ENCODE peak calls at places on chromosomes 7 and 10, in four cellular contexts. H is BJ, D is heart left ventricle, B is ovary. L is an unnamed sample. For H3K27me3, the result is how much of the 10 kb centered on the place peaks cover.

GRCh38 chr10:57507788-57508187 is 759.9 kb downstream of the IPMK start:
- DNase-seq in H (no peak), D (no peak), B (no peak), L (no peak)

GRCh38 chr10:113987805-113988204 is 55.9 kb upstream of the ADRB1 start:
- DNase-seq in H (no peak), D (no peak), B (no peak), L (peak)

GRCh38 chr7:111933614-111934013 is 272.6 kb downstream of the DOCK4 start:
- DNase-seq in H (peak), D (no peak), B (no peak), L (no peak)

GRCh38 chr10:50615654-50616053 is 8.1 kb downstream of the SGMS1 start:
- DNase-seq in H (no peak), D (no peak), B (no peak), L (no peak)

GRCh38 chr7:22884911-22885823 is 62.5 kb upstream of the TOMM7 start:
- DNase-seq in H (no peak), D (no peak), B (no peak), L (no peak)

GRCh38 chr10:127375423-127375822 is 173.7 kb upstream of the NPS start:
- DNase-seq in H (no peak), D (no peak), B (no peak), L (no peak)

GRCh38 chr10:79376751-79377556 is 29.7 kb downstream of the PPIF start:
- DNase-seq in H (no peak), D (no peak), B (no peak), L (peak)

GRCh38 chr7:122430710-122431109 is 126.2 kb upstream of the FEZF1 start:
- DNase-seq in H (no peak), D (no peak), B (no peak), L (no peak)

GRCh38 chr10:105679781-105680180 is 1038.7 kb downstream of the SORCS3 start:
- DNase-seq in H (no peak), D (no peak), B (no peak), L (no peak)

GRCh38 chr7:145183069-145183468 is 347.2 kb upstream of the TPK1 start:
- DNase-seq in H (no peak), D (no peak), B (no peak), L (no peak)

GRCh38 chr10:2812631-2813030 is 254.7 kb upstream of the PFKP start:
- DNase-seq in H (no peak), D (no peak), B (no peak), L (no peak)

GRCh38 chr7:42596737-42597136 is 315.1 kb downstream of the C7orf25 start:
- DNase-seq in H (no peak), D (no peak), B (no peak), L (no peak)

GRCh38 chr7:146146866-146147265 is 30.3 kb downstream of the CNTNAP2 start:
- DNase-seq in H (peak), D (no peak), B (no peak), L (no peak)

GRCh38 chr10:125156739-125157472 is 3.5 kb downstream of the CTBP2 start:
- DNase-seq in H (no peak), D (no peak), B (no peak), L (no peak)

GRCh38 chr10:92714872-92715271 is 25.1 kb downstream of the HHEX start:
- DNase-seq in H (no peak), D (no peak), B (no peak), L (no peak)

GRCh38 chr7:29177963-29178612 is 16.5 kb upstream of the CHN2 start:
- DNase-seq in H (no peak), D (no peak), B (no peak), L (no peak)

GRCh38 chr10:95906675-95907453 is 911 bp upstream of the CC2D2B start:
- DNase-seq in H (peak), D (no peak), B (peak), L (peak)

GRCh38 chr7:30276203-30276900 is 8.0 kb upstream of the ZNRF2 start:
- DNase-seq in H (no peak), D (no peak), B (peak), L (no peak)

GRCh38 chr10:25875555-25876165 is 58.4 kb upstream of the MYO3A start:
- DNase-seq in H (no peak), D (peak), B (no peak), L (peak)

GRCh38 chr7:90618880-90619279 is 22.8 kb downstream of the CDK14 start:
- DNase-seq in H (no peak), D (no peak), B (no peak), L (no peak)

GRCh38 chr7:108805808-108806397 is 236.2 kb downstream of the DNAJB9 start:
- DNase-seq in H (no peak), D (no peak), B (no peak), L (no peak)

GRCh38 chr10:71666607-71667373 is 52.8 kb downstream of the C10orf105 start:
- DNase-seq in H (no peak), D (no peak), B (no peak), L (no peak)

GRCh38 chr10:112235920-112236319 is 47.3 kb upstream of the TECTB start:
- DNase-seq in H (no peak), D (no peak), B (no peak), L (no peak)

GRCh38 chr7:1744296-1745017 is 74.4 kb downstream of the ELFN1 start:
- DNase-seq in H (no peak), D (no peak), B (no peak), L (no peak)

GRCh38 chr7:30563326-30563942 is 31.2 kb upstream of the GARS1 start:
- DNase-seq in H (no peak), D (no peak), B (no peak), L (no peak)

GRCh38 chr7:55074008-55074499 is 55.2 kb downstream of the EGFR start:
- DNase-seq in H (no peak), D (no peak), B (no peak), L (peak)

GRCh38 chr10:18224626-18225445 is 84.6 kb downstream of the CACNB2 start:
- DNase-seq in H (no peak), D (no peak), B (peak), L (no peak)

GRCh38 chr10:101686133-101686925 is 8.6 kb downstream of the FBXW4 start:
- DNase-seq in H (no peak), D (no peak), B (no peak), L (no peak)

GRCh38 chr7:40680657-40681056 is 545.9 kb downstream of the SUGCT start:
- DNase-seq in H (no peak), D (no peak), B (no peak), L (no peak)

GRCh38 chr7:24665564-24666294 is 91.5 kb downstream of the GSDME start:
- DNase-seq in H (no peak), D (no peak), B (no peak), L (no peak)

GRCh38 chr10:1404236-1404952 is 332.9 kb downstream of the ADARB2 start:
- DNase-seq in H (no peak), D (no peak), B (no peak), L (no peak)

GRCh38 chr10:102312683-102313082 is 67.4 kb downstream of the GBF1 start:
- DNase-seq in H (no peak), D (no peak), B (no peak), L (no peak)

GRCh38 chr7:132270517-132270916 is 305.8 kb downstream of the PLXNA4 start:
- DNase-seq in H (no peak), D (no peak), B (no peak), L (no peak)

GRCh38 chr7:36119005-36119711 is 33.9 kb upstream of the EEPD1 start:
- DNase-seq in H (peak), D (no peak), B (no peak), L (no peak)
- H3K27me3 ChIP-seq in H (under half), D (under half), B (under half), L (under half)

GRCh38 chr7:80732635-80733034 is 94.2 kb downstream of the CD36 start:
- DNase-seq in H (no peak), D (no peak), B (no peak), L (no peak)
- TF ChIP-seq CTCF in H (no peak), D (no peak), B (no peak), L (no peak)

GRCh38 chr10:11173062-11173461 is 155.4 kb downstream of the CELF2 start:
- DNase-seq in H (no peak), D (no peak), B (no peak), L (no peak)
- H3K27me3 ChIP-seq in H (under half), D (under half), B (under half), L (under half)

GRCh38 chr7:34158311-34158710 is 253.0 kb downstream of the BMPER start:
- DNase-seq in H (no peak), D (no peak), B (no peak), L (peak)

GRCh38 chr7:34157137-34157536 is 251.8 kb downstream of the BMPER start:
- DNase-seq in H (no peak), D (no peak), B (no peak), L (peak)

GRCh38 chr7:34156336-34156735 is 251.0 kb downstream of the BMPER start:
- DNase-seq in H (no peak), D (no peak), B (no peak), L (no peak)

GRCh38 chr7:34160261-34160752 is 255.0 kb downstream of the BMPER start:
- DNase-seq in H (peak), D (no peak), B (no peak), L (no peak)

GRCh38 chr7:34158754-34159153 is 253.4 kb downstream of the BMPER start:
- DNase-seq in H (no peak), D (no peak), B (no peak), L (peak)
- TF ChIP-seq CTCF in H (no peak), D (no peak), B (no peak), L (peak)

GRCh38 chr10:46555366-46555712 is 1.1 kb downstream of the GPRIN2 start:
- DNase-seq in H (no peak), D (no peak), B (no peak), L (peak)
- H3K27me3 ChIP-seq in H (under half), D (half or more), B (under half), L (under half)

DNA sequence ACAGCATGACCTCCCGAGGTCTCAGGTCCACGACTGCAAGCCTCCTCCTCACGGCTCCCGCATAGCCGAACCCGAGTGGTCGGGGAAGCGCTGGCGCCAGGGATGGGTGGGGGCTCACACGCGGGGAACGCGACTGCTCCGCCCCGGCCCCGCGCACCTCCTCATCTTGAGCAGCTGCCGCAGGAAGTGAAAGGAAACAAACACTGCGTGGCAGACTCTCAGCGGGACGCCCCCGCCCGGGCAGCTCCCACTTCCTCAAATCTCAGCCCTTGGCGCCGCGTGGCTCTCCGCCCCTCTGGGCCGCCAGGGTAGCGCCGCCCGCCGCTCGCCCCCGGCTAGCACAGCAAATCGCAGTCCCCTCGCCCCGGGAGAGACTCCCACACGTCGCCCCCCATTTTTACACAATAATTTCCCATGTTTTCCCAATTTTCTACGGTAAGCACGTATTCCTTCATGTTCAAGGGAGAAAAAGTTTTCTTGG is at the start of gene TMEM243:
- DNase-seq in H (no peak), D (peak), B (peak), L (peak)
- TF ChIP-seq CTCF in H (peak), D (no peak), B (no peak), L (no peak)

GRCh38 chr7:73650524-73650923 is 17.1 kb upstream of the VPS37D start:
- DNase-seq in H (no peak), D (no peak), B (no peak), L (no peak)
- H3K27me3 ChIP-seq in H (under half), D (under half), B (under half), L (under half)

DNA sequence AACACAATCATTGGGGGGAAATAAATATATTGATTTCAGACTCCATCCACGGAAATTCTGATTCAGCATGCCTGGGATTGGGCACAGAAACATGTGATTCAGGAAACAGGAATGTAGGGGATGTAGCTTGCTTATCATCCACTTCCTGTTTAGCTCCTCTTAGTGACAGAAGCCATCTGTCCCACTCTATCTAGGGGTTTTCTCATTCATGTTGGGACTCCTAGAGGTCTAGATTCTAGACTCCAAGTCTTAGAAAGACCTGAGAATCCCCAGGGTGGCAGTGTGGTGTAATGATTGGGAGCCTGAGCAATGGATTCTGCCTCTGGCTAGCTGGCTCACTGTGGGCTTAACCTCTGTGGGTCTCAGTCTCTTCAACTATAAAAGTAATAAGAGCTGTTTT is 67.9 kb downstream of the CDK1 start:
- DNase-seq in H (no peak), D (no peak), B (no peak), L (no peak)
- TF ChIP-seq CTCF in H (peak), D (no peak), B (no peak), L (no peak)

GRCh38 chr7:447523-447922 is 72.1 kb downstream of the PDGFA start:
- DNase-seq in H (no peak), D (no peak), B (no peak), L (no peak)
- H3K27me3 ChIP-seq in H (under half), D (under half), B (under half), L (under half)

DNA sequence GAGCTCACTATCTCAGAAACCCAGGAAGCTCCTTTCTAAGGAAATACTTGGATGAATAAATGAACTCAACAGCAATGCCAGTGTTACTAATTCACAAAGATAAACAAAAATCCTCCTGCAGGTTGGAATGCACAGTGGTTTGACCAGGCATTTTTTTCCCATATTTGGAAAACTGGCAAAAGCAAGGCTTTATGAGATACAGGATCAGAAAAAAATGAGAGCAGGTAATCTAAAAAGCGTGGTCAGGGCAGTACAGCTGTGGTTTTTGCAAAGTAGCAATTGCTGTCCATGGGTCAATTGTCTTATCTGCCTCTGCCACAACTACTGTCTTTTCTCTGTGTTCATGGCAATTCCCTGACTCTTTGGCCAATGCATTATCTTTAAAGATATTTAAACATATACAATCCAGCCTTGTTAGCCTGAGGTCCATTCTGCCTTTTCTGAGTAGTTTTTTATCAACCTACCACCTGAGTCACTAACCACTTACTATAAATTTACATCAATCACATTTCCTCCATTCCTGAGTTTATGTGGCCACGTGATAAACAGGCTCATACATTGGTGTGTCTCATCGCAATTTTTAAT is 564.5 kb upstream of the IGFBP3 start:
- DNase-seq in H (no peak), D (no peak), B (no peak), L (no peak)
- TF ChIP-seq CTCF in H (peak), D (no peak), B (no peak), L (no peak)

L was measured in psoas muscle.